ENCODE peak calls at places on chromosomes 7 and 10, in four cellular contexts. B is putamen, S is SW480, W is EL. G is an unnamed sample.

GRCh38 chr10:125012851-125013528 is 71.1 kb downstream of the ZRANB1 start:
- DNase-seq in W (no peak), S (no peak), B (no peak), G (no peak)

GRCh38 chr10:70592746-70593512 is 9.6 kb downstream of the PRF1 start:
- DNase-seq in S (no peak), W (no peak), B (no peak), G (no peak)

GRCh38 chr7:30931161-30931926 is 19.7 kb downstream of the AQP1 start:
- DNase-seq in W (peak; percentile 31), B (no peak), S (no peak), G (no peak)

GRCh38 chr7:134502463-134502862 is 24.9 kb upstream of the AKR1B10 start:
- DNase-seq in S (no peak), B (no peak), W (peak; percentile 53), G (no peak)

GRCh38 chr7:16295558-16295957 is 125.8 kb downstream of the CRPPA start:
- DNase-seq in B (no peak), W (no peak), S (peak; percentile 32), G (no peak)

GRCh38 chr7:129494041-129494440 is 8.3 kb upstream of the SMKR1 start:
- DNase-seq in S (no peak), B (no peak), W (peak; percentile 81), G (no peak)

GRCh38 chr7:87216701-87217508 is 2.6 kb downstream of the TMEM243 start:
- DNase-seq in W (no peak), B (no peak), S (no peak), G (no peak)

GRCh38 chr7:5626456-5626855 is 155.0 kb downstream of the RNF216 start:
- DNase-seq in S (no peak), W (no peak), B (no peak), G (no peak)

GRCh38 chr10:132502544-132503300 is 34.9 kb upstream of the INPP5A start:
- DNase-seq in W (no peak), S (no peak), B (no peak), G (no peak)

GRCh38 chr7:29332027-29332806 is 137.6 kb downstream of the CHN2 start:
- DNase-seq in W (no peak), B (no peak), S (no peak), G (no peak)

GRCh38 chr10:24097771-24098207 is 111.1 kb upstream of the KIAA1217 start:
- DNase-seq in W (no peak), B (no peak), S (no peak), G (no peak)

GRCh38 chr10:58898854-58899573 is 277.4 kb upstream of the PHYHIPL start:
- DNase-seq in S (no peak), B (no peak), W (no peak), G (no peak)

GRCh38 chr7:50721661-50722259 is 60.9 kb downstream of the GRB10 start:
- DNase-seq in B (no peak), S (no peak), W (no peak), G (no peak)

GRCh38 chr7:132430863-132431822 is 145.1 kb downstream of the PLXNA4 start:
- DNase-seq in W (peak; percentile 88), B (no peak), S (no peak), G (no peak)

GRCh38 chr10:105347487-105347886 is 706.4 kb downstream of the SORCS3 start:
- DNase-seq in S (no peak), B (no peak), W (no peak), G (no peak)

GRCh38 chr7:17305387-17306171 is 7.1 kb downstream of the AHR start:
- DNase-seq in W (no peak), S (no peak), B (no peak), G (no peak)

GRCh38 chr10:111076191-111076681 is 593 bp upstream of the ADRA2A start:
- DNase-seq in B (peak; percentile 9), W (peak; percentile 59), S (peak; percentile 39), G (peak; percentile 52)

GRCh38 chr7:46637793-46638735 is 717.0 kb upstream of the IGFBP3 start:
- DNase-seq in S (no peak), W (no peak), B (no peak), G (no peak)

GRCh38 chr7:110224643-110225042 is 866.3 kb upstream of the LRRN3 start:
- DNase-seq in B (no peak), W (peak; percentile 22), S (no peak), G (no peak)

GRCh38 chr10:116417821-116418220 is 9.8 kb upstream of the PNLIPRP3 start:
- DNase-seq in B (no peak), S (no peak), W (no peak), G (no peak)

GRCh38 chr10:110355181-110355831 is 50.6 kb upstream of the SMNDC1 start:
- DNase-seq in B (no peak), S (no peak), W (no peak), G (no peak)

GRCh38 chr10:90847436-90847835 is 10.4 kb downstream of the HTR7 start:
- DNase-seq in B (no peak), W (peak; percentile 33), S (peak; percentile 21), G (no peak)

GRCh38 chr10:105973912-105974311 is 1190.6 kb downstream of the SORCS1 start:
- DNase-seq in S (no peak), W (no peak), B (no peak), G (no peak)

GRCh38 chr10:1774796-1775195 is 37.5 kb upstream of the ADARB2 start:
- DNase-seq in S (no peak), W (no peak), B (no peak), G (no peak)

GRCh38 chr10:112235920-112236319 is 47.3 kb upstream of the TECTB start:
- DNase-seq in S (no peak), W (no peak), B (no peak), G (no peak)

GRCh38 chr7:69245646-69246045 is 352.6 kb upstream of the AUTS2 start:
- DNase-seq in B (no peak), W (no peak), S (no peak), G (no peak)

GRCh38 chr7:28296571-28297483 is 115.5 kb upstream of the CREB5 start:
- DNase-seq in B (no peak), S (peak; percentile 47), W (peak; percentile 62), G (peak; percentile 50)

GRCh38 chr7:46812047-46812672 is 769.8 kb downstream of the TNS3 start:
- DNase-seq in W (no peak), S (no peak), B (no peak), G (no peak)

GRCh38 chr10:109306698-109307097 is 616.6 kb downstream of the XPNPEP1 start:
- DNase-seq in B (no peak), S (no peak), W (peak; percentile 68), G (no peak)

GRCh38 chr10:16732376-16732775 is 84.8 kb downstream of the RSU1 start:
- DNase-seq in B (no peak), W (peak; percentile 3), S (no peak), G (no peak)

GRCh38 chr10:87794285-87794684 is 23.7 kb downstream of the ATAD1 start:
- DNase-seq in S (no peak), B (no peak), W (no peak), G (no peak)

GRCh38 chr7:20307119-20307518 is 23.6 kb upstream of the ITGB8 start:
- DNase-seq in B (no peak), W (no peak), S (no peak), G (no peak)

GRCh38 chr10:72367301-72367970 is 12.7 kb upstream of the DNAJB12 start:
- DNase-seq in B (no peak), S (no peak), W (no peak), G (no peak)

GRCh38 chr7:6533893-6534804 is 17.1 kb downstream of the GRID2IP start:
- DNase-seq in S (no peak), W (no peak), B (no peak), G (no peak)

GRCh38 chr7:15915694-15916093 is 229.2 kb upstream of the MEOX2 start:
- DNase-seq in W (peak; percentile 9), B (no peak), S (no peak), G (no peak)

GRCh38 chr7:11985376-11985775 is 153.4 kb upstream of the THSD7A start:
- DNase-seq in S (no peak), B (no peak), W (no peak), G (no peak)

GRCh38 chr10:27743736-27744477 is 1.7 kb downstream of the MKX start:
- DNase-seq in W (peak; percentile 51), S (peak; percentile 21), B (no peak), G (no peak)

G was measured in head of caudate nucleus.